ENCODE peak calls at places on chromosome 14, in ten cellular contexts. One of them, this sample, is unnamed. For H3K4me1, the result is how much of the 10 kb centered on the place peaks cover.

GRCh38 chr14:50403433-50403832 is 6.8 kb upstream of the CDKL1 start:
- DNase-seq in OCI-LY7: no peak
- DNase-seq in SK-N-SH: no peak
- DNase-seq in PC-9: no peak
- DNase-seq in endothelial cell of umbilical vein: peak
- DNase-seq in neural progenitor cell: peak
- DNase-seq in astrocyte: no peak
- DNase-seq in mammary epithelial cell: no peak
- DNase-seq in HCT116: no peak
- DNase-seq in IMR-90: peak
- DNase-seq in this sample: no peak

GRCh38 chr14:81655423-81656314 is 122.0 kb upstream of the SEL1L start:
- DNase-seq in OCI-LY7: peak
- DNase-seq in SK-N-SH: no peak
- DNase-seq in PC-9: no peak
- DNase-seq in endothelial cell of umbilical vein: no peak
- DNase-seq in neural progenitor cell: no peak
- DNase-seq in astrocyte: no peak
- DNase-seq in mammary epithelial cell: no peak
- DNase-seq in HCT116: no peak
- DNase-seq in IMR-90: no peak
- DNase-seq in this sample: no peak

GRCh38 chr14:65019944-65020566 is 33.4 kb downstream of the FNTB start:
- DNase-seq in OCI-LY7: peak
- DNase-seq in SK-N-SH: peak
- DNase-seq in PC-9: peak
- DNase-seq in endothelial cell of umbilical vein: peak
- DNase-seq in neural progenitor cell: peak
- DNase-seq in astrocyte: peak
- DNase-seq in mammary epithelial cell: peak
- DNase-seq in HCT116: peak
- DNase-seq in IMR-90: peak
- DNase-seq in this sample: peak

GRCh38 chr14:77313374-77313773 is 7.3 kb downstream of the POMT2 start:
- DNase-seq in OCI-LY7: no peak
- DNase-seq in SK-N-SH: no peak
- DNase-seq in PC-9: no peak
- DNase-seq in endothelial cell of umbilical vein: no peak
- DNase-seq in neural progenitor cell: no peak
- DNase-seq in astrocyte: no peak
- DNase-seq in mammary epithelial cell: no peak
- DNase-seq in HCT116: no peak
- DNase-seq in IMR-90: no peak
- DNase-seq in this sample: no peak

GRCh38 chr14:31933716-31934115 is 143.4 kb upstream of the ARHGAP5 start:
- DNase-seq in OCI-LY7: no peak
- DNase-seq in SK-N-SH: no peak
- DNase-seq in PC-9: no peak
- DNase-seq in endothelial cell of umbilical vein: peak
- DNase-seq in neural progenitor cell: no peak
- DNase-seq in astrocyte: no peak
- DNase-seq in mammary epithelial cell: no peak
- DNase-seq in HCT116: no peak
- DNase-seq in IMR-90: peak
- DNase-seq in this sample: no peak

GRCh38 chr14:67618617-67619063 is 1.1 kb upstream of the ARG2 start:
- DNase-seq in OCI-LY7: peak
- DNase-seq in SK-N-SH: peak
- DNase-seq in PC-9: peak
- DNase-seq in endothelial cell of umbilical vein: peak
- DNase-seq in neural progenitor cell: peak
- DNase-seq in astrocyte: peak
- DNase-seq in mammary epithelial cell: peak
- DNase-seq in HCT116: no peak
- DNase-seq in IMR-90: peak
- DNase-seq in this sample: peak

GRCh38 chr14:90456551-90456950 is 59.7 kb downstream of the CALM1 start:
- DNase-seq in OCI-LY7: no peak
- DNase-seq in SK-N-SH: no peak
- DNase-seq in PC-9: no peak
- DNase-seq in endothelial cell of umbilical vein: no peak
- DNase-seq in neural progenitor cell: no peak
- DNase-seq in astrocyte: no peak
- DNase-seq in mammary epithelial cell: no peak
- DNase-seq in HCT116: no peak
- DNase-seq in IMR-90: no peak
- DNase-seq in this sample: no peak

GRCh38 chr14:30657606-30658163 is 35.6 kb downstream of the SCFD1 start:
- DNase-seq in OCI-LY7: peak
- DNase-seq in SK-N-SH: no peak
- DNase-seq in PC-9: no peak
- DNase-seq in endothelial cell of umbilical vein: peak
- DNase-seq in neural progenitor cell: no peak
- DNase-seq in astrocyte: no peak
- DNase-seq in mammary epithelial cell: no peak
- DNase-seq in HCT116: no peak
- DNase-seq in IMR-90: peak
- DNase-seq in this sample: no peak

GRCh38 chr14:104139460-104140212 is 1.2 kb downstream of the KIF26A start:
- DNase-seq in OCI-LY7: no peak
- DNase-seq in SK-N-SH: no peak
- DNase-seq in PC-9: no peak
- DNase-seq in endothelial cell of umbilical vein: no peak
- DNase-seq in neural progenitor cell: peak
- DNase-seq in astrocyte: no peak
- DNase-seq in mammary epithelial cell: no peak
- DNase-seq in HCT116: no peak
- DNase-seq in IMR-90: no peak
- DNase-seq in this sample: no peak

GRCh38 chr14:99718031-99718810 is 34.1 kb downstream of the CYP46A1 start:
- DNase-seq in OCI-LY7: no peak
- DNase-seq in SK-N-SH: no peak
- DNase-seq in PC-9: no peak
- DNase-seq in endothelial cell of umbilical vein: no peak
- DNase-seq in neural progenitor cell: peak
- DNase-seq in astrocyte: no peak
- DNase-seq in mammary epithelial cell: no peak
- DNase-seq in HCT116: no peak
- DNase-seq in IMR-90: no peak
- DNase-seq in this sample: peak

GRCh38 chr14:50351016-50351415 is 38.9 kb downstream of the DMAC2L start:
- DNase-seq in OCI-LY7: no peak
- DNase-seq in SK-N-SH: no peak
- DNase-seq in PC-9: no peak
- DNase-seq in endothelial cell of umbilical vein: peak
- DNase-seq in neural progenitor cell: no peak
- DNase-seq in astrocyte: peak
- DNase-seq in mammary epithelial cell: no peak
- DNase-seq in HCT116: no peak
- DNase-seq in IMR-90: peak
- DNase-seq in this sample: no peak

GRCh38 chr14:50649691-50650090 is 18.4 kb downstream of the SAV1 start:
- DNase-seq in OCI-LY7: peak
- DNase-seq in SK-N-SH: no peak
- DNase-seq in PC-9: no peak
- DNase-seq in endothelial cell of umbilical vein: no peak
- DNase-seq in neural progenitor cell: no peak
- DNase-seq in astrocyte: no peak
- DNase-seq in mammary epithelial cell: no peak
- DNase-seq in HCT116: no peak
- DNase-seq in IMR-90: no peak
- DNase-seq in this sample: no peak

GRCh38 chr14:52598568-52598967 is 45.9 kb downstream of the GPR137C start:
- DNase-seq in OCI-LY7: no peak
- DNase-seq in SK-N-SH: no peak
- DNase-seq in PC-9: no peak
- DNase-seq in endothelial cell of umbilical vein: no peak
- DNase-seq in neural progenitor cell: no peak
- DNase-seq in astrocyte: no peak
- DNase-seq in mammary epithelial cell: no peak
- DNase-seq in HCT116: no peak
- DNase-seq in IMR-90: no peak
- DNase-seq in this sample: no peak

GRCh38 chr14:29650554-29651269 is 276.9 kb downstream of the PRKD1 start:
- DNase-seq in OCI-LY7: no peak
- DNase-seq in SK-N-SH: no peak
- DNase-seq in PC-9: no peak
- DNase-seq in endothelial cell of umbilical vein: no peak
- DNase-seq in neural progenitor cell: no peak
- DNase-seq in astrocyte: peak
- DNase-seq in mammary epithelial cell: no peak
- DNase-seq in HCT116: no peak
- DNase-seq in IMR-90: no peak
- DNase-seq in this sample: no peak

GRCh38 chr14:92473261-92473946 is 40.2 kb upstream of the RIN3 start:
- DNase-seq in OCI-LY7: no peak
- DNase-seq in SK-N-SH: no peak
- DNase-seq in PC-9: no peak
- DNase-seq in endothelial cell of umbilical vein: no peak
- DNase-seq in neural progenitor cell: no peak
- DNase-seq in astrocyte: peak
- DNase-seq in mammary epithelial cell: no peak
- DNase-seq in HCT116: no peak
- DNase-seq in IMR-90: peak
- DNase-seq in this sample: peak
- H3K4me2 ChIP-seq in OCI-LY7: no peak
- H3K4me2 ChIP-seq in SK-N-SH: peak
- H3K4me2 ChIP-seq in PC-9: no peak
- H3K4me2 ChIP-seq in endothelial cell of umbilical vein: no peak
- H3K4me2 ChIP-seq in neural progenitor cell: no peak
- H3K4me2 ChIP-seq in astrocyte: no peak
- H3K4me2 ChIP-seq in mammary epithelial cell: no peak
- H3K4me2 ChIP-seq in HCT116: peak
- H3K4me2 ChIP-seq in IMR-90: no peak
- H3K4me2 ChIP-seq in this sample: peak

GRCh38 chr14:69573205-69573840 is 1.3 kb downstream of the CCDC177 start:
- DNase-seq in OCI-LY7: no peak
- DNase-seq in SK-N-SH: peak
- DNase-seq in PC-9: no peak
- DNase-seq in endothelial cell of umbilical vein: no peak
- DNase-seq in neural progenitor cell: no peak
- DNase-seq in astrocyte: no peak
- DNase-seq in mammary epithelial cell: no peak
- DNase-seq in HCT116: no peak
- DNase-seq in IMR-90: no peak
- DNase-seq in this sample: no peak

GRCh38 chr14:69571879-69572633 is 2.6 kb downstream of the CCDC177 start:
- DNase-seq in OCI-LY7: peak
- DNase-seq in SK-N-SH: peak
- DNase-seq in PC-9: no peak
- DNase-seq in endothelial cell of umbilical vein: no peak
- DNase-seq in neural progenitor cell: no peak
- DNase-seq in astrocyte: no peak
- DNase-seq in mammary epithelial cell: peak
- DNase-seq in HCT116: no peak
- DNase-seq in IMR-90: peak
- DNase-seq in this sample: peak

GRCh38 chr14:69573841-69574265 is 818 bp downstream of the CCDC177 start:
- DNase-seq in OCI-LY7: no peak
- DNase-seq in SK-N-SH: no peak
- DNase-seq in PC-9: no peak
- DNase-seq in endothelial cell of umbilical vein: no peak
- DNase-seq in neural progenitor cell: peak
- DNase-seq in astrocyte: no peak
- DNase-seq in mammary epithelial cell: no peak
- DNase-seq in HCT116: no peak
- DNase-seq in IMR-90: no peak
- DNase-seq in this sample: peak

GRCh38 chr14:69571449-69571878 is 3.2 kb downstream of the CCDC177 start:
- DNase-seq in OCI-LY7: no peak
- DNase-seq in SK-N-SH: no peak
- DNase-seq in PC-9: no peak
- DNase-seq in endothelial cell of umbilical vein: no peak
- DNase-seq in neural progenitor cell: no peak
- DNase-seq in astrocyte: no peak
- DNase-seq in mammary epithelial cell: no peak
- DNase-seq in HCT116: no peak
- DNase-seq in IMR-90: no peak
- DNase-seq in this sample: no peak

GRCh38 chr14:69572634-69573135 is 2.0 kb downstream of the CCDC177 start:
- DNase-seq in OCI-LY7: no peak
- DNase-seq in SK-N-SH: no peak
- DNase-seq in PC-9: no peak
- DNase-seq in endothelial cell of umbilical vein: no peak
- DNase-seq in neural progenitor cell: no peak
- DNase-seq in astrocyte: no peak
- DNase-seq in mammary epithelial cell: no peak
- DNase-seq in HCT116: no peak
- DNase-seq in IMR-90: no peak
- DNase-seq in this sample: peak
- H3K4me1 ChIP-seq in OCI-LY7: under half
- H3K4me1 ChIP-seq in SK-N-SH: under half
- H3K4me1 ChIP-seq in PC-9: under half
- H3K4me1 ChIP-seq in endothelial cell of umbilical vein: under half
- H3K4me1 ChIP-seq in neural progenitor cell: under half
- H3K4me1 ChIP-seq in astrocyte: under half
- H3K4me1 ChIP-seq in mammary epithelial cell: under half
- H3K4me1 ChIP-seq in HCT116: under half
- H3K4me1 ChIP-seq in IMR-90: under half
- H3K4me1 ChIP-seq in this sample: under half

DNA sequence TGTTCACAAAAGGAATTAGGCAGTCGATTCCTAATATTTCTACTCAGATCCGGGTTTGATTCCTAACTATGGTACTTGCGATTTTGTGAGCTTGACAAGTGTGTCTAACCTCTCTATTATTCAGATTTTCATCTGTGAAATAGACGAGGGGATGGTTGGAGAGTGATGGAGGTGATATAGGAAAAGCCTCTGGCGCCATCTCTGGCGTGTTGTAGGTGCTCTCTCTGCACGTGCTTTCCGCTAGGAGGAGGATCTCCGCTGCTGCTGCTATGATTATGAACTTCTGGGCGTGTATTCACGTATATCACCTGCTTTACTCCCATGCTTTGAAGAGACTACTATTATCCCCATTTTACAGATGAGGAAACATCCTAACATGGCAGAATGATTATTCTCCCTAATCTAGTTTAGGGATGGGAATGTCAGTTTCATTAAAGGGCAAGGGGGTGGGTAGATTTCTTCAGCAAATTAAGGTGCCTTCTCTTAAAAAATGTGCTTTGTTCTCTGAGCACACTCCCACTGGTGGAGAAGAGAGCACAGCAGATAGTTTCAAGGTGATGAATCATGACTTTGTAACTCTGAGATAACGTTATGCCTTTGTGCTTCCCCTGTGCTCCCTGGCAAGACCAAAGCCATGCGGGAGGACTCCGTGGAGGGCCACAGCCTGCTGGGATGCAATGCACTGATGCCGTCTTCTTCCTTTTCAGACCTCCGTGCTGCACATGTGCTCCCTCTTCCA is 97.1 kb downstream of the PRIMA1 start:
- DNase-seq in OCI-LY7: no peak
- DNase-seq in SK-N-SH: no peak
- DNase-seq in PC-9: no peak
- DNase-seq in endothelial cell of umbilical vein: no peak
- DNase-seq in neural progenitor cell: no peak
- DNase-seq in astrocyte: no peak
- DNase-seq in mammary epithelial cell: no peak
- DNase-seq in HCT116: no peak
- DNase-seq in IMR-90: no peak
- DNase-seq in this sample: no peak
- TF ChIP-seq CTCF in OCI-LY7: peak
- TF ChIP-seq CTCF in SK-N-SH: no peak
- TF ChIP-seq CTCF in PC-9: no peak
- TF ChIP-seq CTCF in endothelial cell of umbilical vein: no peak
- TF ChIP-seq CTCF in neural progenitor cell: peak
- TF ChIP-seq CTCF in astrocyte: no peak
- TF ChIP-seq CTCF in mammary epithelial cell: no peak
- TF ChIP-seq CTCF in HCT116: peak
- TF ChIP-seq CTCF in IMR-90: no peak
- TF ChIP-seq CTCF in this sample: no peak

GRCh38 chr14:24425704-24426103 is 3.8 kb downstream of the CBLN3 start:
- DNase-seq in OCI-LY7: no peak
- DNase-seq in SK-N-SH: no peak
- DNase-seq in PC-9: peak
- DNase-seq in endothelial cell of umbilical vein: peak
- DNase-seq in neural progenitor cell: no peak
- DNase-seq in astrocyte: peak
- DNase-seq in mammary epithelial cell: peak
- DNase-seq in HCT116: no peak
- DNase-seq in IMR-90: peak
- DNase-seq in this sample: peak
- H3K4me2 ChIP-seq in OCI-LY7: no peak
- H3K4me2 ChIP-seq in SK-N-SH: no peak
- H3K4me2 ChIP-seq in PC-9: peak
- H3K4me2 ChIP-seq in endothelial cell of umbilical vein: peak
- H3K4me2 ChIP-seq in neural progenitor cell: no peak
- H3K4me2 ChIP-seq in astrocyte: peak
- H3K4me2 ChIP-seq in mammary epithelial cell: peak
- H3K4me2 ChIP-seq in HCT116: no peak
- H3K4me2 ChIP-seq in IMR-90: no peak
- H3K4me2 ChIP-seq in this sample: no peak

This sample was measured in osteoblast.